ENCODE peak calls at places on chromosomes 13 and 19, in six cellular contexts. T is CD8-positive, alpha-beta T cell; D is HT1080; B is fibroblast of the conjunctiva; U is lower leg skin; G is fibroblast of lung. N is an unnamed sample.

GRCh38 chr19:46955114-46955812 is 64.4 kb upstream of the NPAS1 start:
- DNase-seq in T (peak; percentile 16), D (peak; percentile 62), B (no peak), U (no peak), G (no peak), N (peak; percentile 30)

GRCh38 chr13:64680739-64681138 is 2549.4 kb downstream of the PCDH9 start:
- DNase-seq in T (no peak), D (no peak), B (no peak), U (no peak), G (no peak), N (no peak)

GRCh38 chr19:4316940-4317339 is 12.5 kb downstream of the FSD1 start:
- DNase-seq in T (no peak), D (no peak), B (no peak), U (no peak), G (no peak), N (no peak)

GRCh38 chr19:58181902-58182576 is 822 bp upstream of the ZNF274 start:
- DNase-seq in T (peak; percentile 44), D (peak; percentile 57), B (peak; percentile 14), U (no peak), G (peak; percentile 20), N (peak; percentile 32)

GRCh38 chr13:27131906-27132305 is 39.7 kb downstream of the USP12 start:
- DNase-seq in T (no peak), D (no peak), B (no peak), U (no peak), G (no peak), N (no peak)

GRCh38 chr19:43354305-43354627 is 780 bp downstream of the CD177 start:
- DNase-seq in T (no peak), D (no peak), B (no peak), U (no peak), G (no peak), N (no peak)

GRCh38 chr19:2653717-2654584 is 48.5 kb downstream of the GNG7 start:
- DNase-seq in T (no peak), D (no peak), B (no peak), U (no peak), G (no peak), N (no peak)

GRCh38 chr19:39199025-39199424 is 2.3 kb downstream of the NCCRP1 start:
- DNase-seq in T (no peak), D (peak; percentile 42), B (peak; percentile 13), U (no peak), G (peak; percentile 78), N (no peak)

GRCh38 chr13:111129465-111130110 is 14.5 kb downstream of the ARHGEF7 start:
- DNase-seq in T (no peak), D (no peak), B (no peak), U (no peak), G (no peak), N (no peak)

GRCh38 chr19:7947939-7948338 is 4.5 kb upstream of the TIMM44 start:
- DNase-seq in T (no peak), D (peak; percentile 27), B (no peak), U (no peak), G (no peak), N (no peak)

GRCh38 chr19:49512970-49513745 is 697 bp downstream of the FCGRT start:
- DNase-seq in T (no peak), D (no peak), B (no peak), U (peak; percentile 93), G (no peak), N (no peak)

GRCh38 chr19:43316591-43317319 is 36.7 kb upstream of the CD177 start:
- DNase-seq in T (no peak), D (peak; percentile 80), B (no peak), U (no peak), G (peak; percentile 9), N (peak; percentile 19)

GRCh38 chr13:48411281-48412099 is 1.4 kb downstream of the LPAR6 start:
- DNase-seq in T (no peak), D (no peak), B (no peak), U (no peak), G (no peak), N (no peak)

GRCh38 chr19:4007836-4008539 is 452 bp downstream of the PIAS4 start:
- DNase-seq in T (no peak), D (no peak), B (no peak), U (no peak), G (no peak), N (no peak)

GRCh38 chr13:103312467-103312866 is 246.2 kb upstream of the SLC10A2 start:
- DNase-seq in T (no peak), D (no peak), B (no peak), U (no peak), G (no peak), N (no peak)

GRCh38 chr13:42803563-42804212 is 22.3 kb downstream of the FAM216B start:
- DNase-seq in T (no peak), D (peak; percentile 43), B (peak; percentile 78), U (no peak), G (peak; percentile 67), N (no peak)

GRCh38 chr13:113109151-113110047 is 3.8 kb downstream of the F7 start:
- DNase-seq in T (no peak), D (no peak), B (no peak), U (peak; percentile 85), G (no peak), N (no peak)

GRCh38 chr13:42054798-42055499 is 6.5 kb downstream of the DGKH start:
- DNase-seq in T (no peak), D (no peak), B (no peak), U (no peak), G (no peak), N (no peak)

GRCh38 chr13:45367358-45367757 is 26.4 kb upstream of the TPT1 start:
- DNase-seq in T (peak; percentile 83), D (peak; percentile 98), B (peak; percentile 57), U (peak; percentile 91), G (peak; percentile 76), N (peak; percentile 88)

GRCh38 chr13:35475960-35476943 is at the start of gene MAB21L1:
- DNase-seq in T (no peak), D (no peak), B (peak; percentile 52), U (peak; percentile 78), G (peak; percentile 52), N (no peak)

GRCh38 chr19:40242480-40242879 is 16.0 kb upstream of the CCNP start:
- DNase-seq in T (no peak), D (no peak), B (no peak), U (no peak), G (no peak), N (no peak)

GRCh38 chr19:53809518-53810186 is 14.5 kb downstream of the NLRP12 start:
- DNase-seq in T (no peak), D (no peak), B (no peak), U (no peak), G (no peak), N (no peak)

GRCh38 chr13:60562081-60562764 is 165.2 kb downstream of the TDRD3 start:
- DNase-seq in T (no peak), D (peak; percentile 19), B (no peak), U (no peak), G (no peak), N (no peak)

GRCh38 chr13:36445806-36446423 is 13.6 kb downstream of the CCNA1 start:
- DNase-seq in T (no peak), D (no peak), B (no peak), U (no peak), G (no peak), N (peak; percentile 35)

N was measured in NK-92 treated with Interleukin-12 subunit alpha and Interleukin-12 subunit beta, amount 100 ng/mL, for 24 hours.